ENCODE peak calls at places on chromosomes 3 and 15, in ten cellular contexts. R is dorsolateral prefrontal cortex, Y is cardiac fibroblast, F is brain microvascular endothelial cell, H is GM13976, A is PC-9, Q is omental fat pad, K is GM20000, B is neural crest cell, X is lower lobe of right lung. S is an unnamed sample.
A peak's percentile ranks its signal among the peaks of the same experiment; 100 is the strongest.

GRCh38 chr3:129555176-129555575 is 12.2 kb downstream of the H1-8 start:
- DNase-seq in F (no peak), Y (no peak), H (no peak), B (no peak), R (no peak), Q (no peak), A (no peak), K (no peak), X (no peak), S (no peak)

GRCh38 chr15:33132722-33133345 is 61.7 kb downstream of the FMN1 start:
- DNase-seq in K (no peak), X (no peak), R (no peak), B (peak; percentile 16), H (no peak), Q (no peak), A (peak; percentile 48), F (peak; percentile 70), Y (peak; percentile 70), S (no peak)

GRCh38 chr3:172892158-172892557 is 141.6 kb downstream of the ECT2 start:
- DNase-seq in Y (peak; percentile 86), F (peak; percentile 20), H (no peak), K (no peak), A (no peak), B (no peak), X (no peak), R (no peak), Q (no peak), S (no peak)

GRCh38 chr3:186258968-186259367 is 103.1 kb downstream of the DGKG start:
- DNase-seq in B (no peak), H (no peak), Q (no peak), F (no peak), R (no peak), K (no peak), X (no peak), Y (no peak), A (no peak), S (no peak)

GRCh38 chr3:121072128-121072527 is 164.1 kb downstream of the STXBP5L start:
- DNase-seq in X (no peak), B (no peak), Y (peak; percentile 66), Q (no peak), A (no peak), F (no peak), H (no peak), K (no peak), R (no peak), S (no peak)

GRCh38 chr3:44712455-44713075 is at the start of gene ZNF502:
- DNase-seq in B (no peak), R (peak; percentile 90), Y (peak; percentile 93), K (peak; percentile 47), F (peak; percentile 86), A (peak; percentile 71), X (peak; percentile 89), Q (peak; percentile 64), H (no peak), S (peak; percentile 54)

GRCh38 chr15:38672814-38673292 is 108.2 kb upstream of the RASGRP1 start:
- DNase-seq in H (no peak), X (no peak), Q (no peak), B (no peak), R (no peak), Y (no peak), F (no peak), K (no peak), A (peak; percentile 5), S (no peak)

GRCh38 chr3:113405180-113405579 is 36.1 kb downstream of the CFAP44 start:
- DNase-seq in F (peak; percentile 27), A (no peak), Q (no peak), Y (peak; percentile 50), K (no peak), R (no peak), H (peak; percentile 7), X (no peak), B (no peak), S (no peak)

GRCh38 chr3:34387831-34388564 is 589.6 kb downstream of the PDCD6IP start:
- DNase-seq in A (no peak), K (no peak), X (no peak), R (peak; percentile 54), F (no peak), H (no peak), Q (no peak), B (no peak), Y (no peak), S (no peak)

GRCh38 chr3:42680256-42680655 is 5.1 kb upstream of the KLHL40 start:
- DNase-seq in F (peak; percentile 29), B (no peak), K (no peak), H (no peak), Y (no peak), R (no peak), X (no peak), Q (no peak), A (no peak), S (no peak)

GRCh38 chr3:134317106-134317947 is 56.9 kb downstream of the AMOTL2 start:
- DNase-seq in Q (no peak), A (peak; percentile 90), F (no peak), H (no peak), K (no peak), B (no peak), R (no peak), X (no peak), Y (peak; percentile 53), S (no peak)

GRCh38 chr3:134320749-134321148 is 53.5 kb downstream of the AMOTL2 start:
- DNase-seq in X (no peak), H (no peak), B (no peak), F (no peak), K (no peak), Q (no peak), R (no peak), A (peak; percentile 87), Y (no peak), S (no peak)

GRCh38 chr3:134318166-134318565 is 56.1 kb downstream of the AMOTL2 start:
- DNase-seq in B (no peak), A (no peak), X (no peak), R (no peak), K (no peak), F (no peak), Y (no peak), H (no peak), Q (no peak), S (no peak)

GRCh38 chr3:134322286-134322685 is 52.0 kb downstream of the AMOTL2 start:
- DNase-seq in Q (no peak), R (no peak), Y (no peak), B (no peak), H (no peak), X (no peak), A (no peak), K (no peak), F (no peak), S (no peak)

GRCh38 chr3:134319894-134320293 is 54.4 kb downstream of the AMOTL2 start:
- DNase-seq in A (no peak), Q (no peak), K (no peak), B (no peak), Y (no peak), R (no peak), X (no peak), F (no peak), H (no peak), S (no peak)
- TF ChIP-seq CTCF in A (no peak), Q (no peak), K (no peak), B (no peak), Y (no peak), R (no peak), X (no peak), F (no peak), H (no peak), S (no peak)

GRCh38 chr15:95551580-95551979 is 778.9 kb upstream of the NR2F2 start:
- DNase-seq in B (no peak), H (no peak), R (no peak), A (no peak), Y (no peak), K (no peak), Q (no peak), X (no peak), F (no peak), S (no peak)
- TF ChIP-seq CTCF in B (no peak), H (no peak), R (no peak), A (no peak), Y (no peak), K (no peak), Q (no peak), X (no peak), F (no peak), S (no peak)

GRCh38 chr3:193939527-193939926 is 196.4 kb upstream of the HES1 start:
- DNase-seq in Q (no peak), R (no peak), A (no peak), X (no peak), Y (no peak), F (no peak), H (no peak), K (no peak), B (no peak), S (no peak)
- TF ChIP-seq CTCF in Q (no peak), R (no peak), A (no peak), X (no peak), Y (no peak), F (no peak), H (no peak), K (no peak), B (no peak), S (no peak)

GRCh38 chr3:134373278-134373941 is 837 bp downstream of the AMOTL2 start:
- DNase-seq in Y (peak; percentile 94), Q (peak; percentile 41), A (peak; percentile 81), K (peak; percentile 38), B (peak; percentile 75), F (peak; percentile 87), H (no peak), R (peak; percentile 88), X (peak; percentile 88), S (peak; percentile 74)

GRCh38 chr3:134372405-134373277 is 1.6 kb downstream of the AMOTL2 start:
- DNase-seq in B (no peak), Q (no peak), R (no peak), Y (no peak), A (no peak), X (no peak), K (no peak), F (no peak), H (no peak), S (no peak)

GRCh38 chr3:134369861-134370596 is 4.2 kb downstream of the AMOTL2 start:
- DNase-seq in X (no peak), A (no peak), K (no peak), B (no peak), R (no peak), H (no peak), Y (peak; percentile 59), F (no peak), Q (no peak), S (no peak)

GRCh38 chr3:134370611-134371451 is 3.4 kb downstream of the AMOTL2 start:
- DNase-seq in R (no peak), F (no peak), B (no peak), X (no peak), Q (no peak), H (no peak), K (no peak), Y (no peak), A (no peak), S (no peak)

DNA sequence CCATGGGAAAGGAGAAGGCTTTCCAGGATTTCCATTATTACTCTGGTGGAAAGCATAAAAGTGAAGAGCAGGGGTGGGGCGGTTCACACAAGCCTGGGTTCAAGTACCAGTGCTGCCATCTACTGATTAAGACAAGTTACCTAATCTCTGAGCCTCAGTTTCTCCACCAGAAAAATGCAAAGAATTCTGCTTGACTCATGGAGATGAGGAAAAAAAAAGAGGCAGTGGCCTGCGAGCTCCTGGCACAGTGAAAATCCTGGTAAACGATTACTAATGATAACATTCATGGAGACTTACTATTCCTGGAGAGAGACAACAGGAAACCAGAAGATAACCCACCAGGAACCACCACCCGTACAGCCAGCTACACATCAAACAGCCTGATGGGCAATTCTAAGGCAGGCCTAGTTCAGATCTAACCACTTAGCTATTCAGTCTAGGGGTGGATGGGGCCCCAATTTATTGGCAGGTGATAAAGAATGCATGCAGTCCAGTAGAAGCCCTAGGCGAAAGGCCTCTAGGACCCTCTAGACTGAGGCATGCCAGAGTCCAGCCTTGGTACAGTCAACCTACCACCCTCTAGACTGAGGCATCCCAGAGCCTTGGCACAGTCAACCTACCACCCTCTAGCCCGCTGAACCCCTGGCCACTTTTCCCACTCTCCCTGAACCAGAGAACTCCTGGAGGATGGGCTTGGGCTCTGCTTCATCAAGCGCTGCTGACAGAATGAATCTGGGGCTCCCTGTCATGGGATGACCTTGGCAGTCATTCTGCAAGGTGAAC is 2.5 kb downstream of the AMOTL2 start:
- DNase-seq in F (peak; percentile 56), A (no peak), X (no peak), Y (no peak), B (no peak), K (no peak), R (no peak), Q (no peak), H (no peak), S (no peak)
- TF ChIP-seq CTCF in F (no peak), A (no peak), X (no peak), Y (no peak), B (peak; percentile 5), K (no peak), R (no peak), Q (no peak), H (no peak), S (no peak)